ENCODE peak calls at places on chromosome 3, in seven cellular contexts. H is PC-3, C is osteoblast, N is GM20000, V is tibial nerve, I is choroid plexus epithelial cell, L is activated B cell treated with CpG ODN at 0.5 μM for 24 hours. E is an unnamed sample.

GRCh38 chr3:194140520-194141414 is 4.8 kb downstream of the HES1 start:
- DNase-seq in H (peak; percentile 83), C (peak; percentile 94), N (peak; percentile 70), V (no peak), I (peak; percentile 89), L (peak; percentile 33), E (peak; percentile 75)

GRCh38 chr3:147589016-147589415 is 179.9 kb downstream of the ZIC1 start:
- DNase-seq in H (no peak), C (no peak), N (no peak), V (no peak), I (no peak), L (no peak), E (no peak)

GRCh38 chr3:150747909-150748568 is 14.9 kb downstream of the SIAH2 start:
- DNase-seq in H (peak; percentile 11), C (no peak), N (no peak), V (no peak), I (no peak), L (no peak), E (no peak)

GRCh38 chr3:143124683-143125520 is 5.3 kb downstream of the CHST2 start:
- DNase-seq in H (peak; percentile 40), C (no peak), N (no peak), V (no peak), I (peak; percentile 37), L (no peak), E (no peak)

GRCh38 chr3:140128217-140129137 is 193.5 kb downstream of the CLSTN2 start:
- DNase-seq in H (peak; percentile 33), C (peak; percentile 81), N (peak; percentile 49), V (no peak), I (peak; percentile 36), L (no peak), E (peak; percentile 56)

GRCh38 chr3:43893721-43894120 is 203.0 kb downstream of the ABHD5 start:
- DNase-seq in H (no peak), C (peak; percentile 89), N (no peak), V (no peak), I (no peak), L (no peak), E (no peak)

GRCh38 chr3:156382458-156383346 is 172.2 kb downstream of the SSR3 start:
- DNase-seq in H (peak; percentile 76), C (peak; percentile 66), N (peak; percentile 62), V (no peak), I (peak; percentile 74), L (no peak), E (peak; percentile 65)

GRCh38 chr3:30548605-30549004 is 57.8 kb upstream of the TGFBR2 start:
- DNase-seq in H (peak; percentile 6), C (no peak), N (no peak), V (no peak), I (peak; percentile 25), L (no peak), E (peak; percentile 51)

GRCh38 chr3:52289747-52290595 is 2.3 kb downstream of the GLYCTK start:
- DNase-seq in H (no peak), C (peak; percentile 60), N (no peak), V (no peak), I (no peak), L (no peak), E (no peak)

GRCh38 chr3:125281411-125281810 is 68.9 kb upstream of the SLC12A8 start:
- DNase-seq in H (no peak), C (no peak), N (no peak), V (no peak), I (no peak), L (no peak), E (no peak)

GRCh38 chr3:126127452-126127851 is 43.5 kb upstream of the SLC41A3 start:
- DNase-seq in H (no peak), C (no peak), N (no peak), V (no peak), I (no peak), L (peak; percentile 6), E (no peak)

GRCh38 chr3:25897019-25897418 is 107.1 kb downstream of the OXSM start:
- DNase-seq in H (peak; percentile 69), C (no peak), N (peak; percentile 49), V (no peak), I (peak; percentile 13), L (no peak), E (peak; percentile 52)

GRCh38 chr3:37625690-37626089 is 236.0 kb upstream of the CTDSPL start:
- DNase-seq in H (no peak), C (no peak), N (no peak), V (no peak), I (no peak), L (no peak), E (peak; percentile 8)

GRCh38 chr3:190456779-190457178 is 7.1 kb upstream of the TMEM207 start:
- DNase-seq in H (no peak), C (no peak), N (no peak), V (no peak), I (no peak), L (no peak), E (no peak)

GRCh38 chr3:123618768-123619484 is 34.1 kb upstream of the HACD2 start:
- DNase-seq in H (peak; percentile 80), C (peak; percentile 80), N (no peak), V (peak; percentile 78), I (peak; percentile 84), L (no peak), E (peak; percentile 88)

GRCh38 chr3:50972029-50972428 is 297.3 kb downstream of the DOCK3 start:
- DNase-seq in H (no peak), C (no peak), N (no peak), V (no peak), I (no peak), L (no peak), E (no peak)

GRCh38 chr3:195096484-195097330 is 174.3 kb downstream of the XXYLT1 start:
- DNase-seq in H (no peak), C (peak; percentile 18), N (no peak), V (no peak), I (no peak), L (no peak), E (no peak)

GRCh38 chr3:149339931-149340309 is 6.5 kb upstream of the TM4SF18 start:
- DNase-seq in H (peak; percentile 99), C (peak; percentile 64), N (no peak), V (peak; percentile 74), I (peak; percentile 96), L (no peak), E (peak; percentile 91)

GRCh38 chr3:188950832-188951489 is 220.8 kb upstream of the TPRG1 start:
- DNase-seq in H (peak; percentile 97), C (peak; percentile 96), N (no peak), V (peak; percentile 80), I (peak; percentile 99), L (no peak), E (peak; percentile 95)

GRCh38 chr3:158935846-158936245 is 134.0 kb downstream of the MFSD1 start:
- DNase-seq in H (peak; percentile 37), C (no peak), N (no peak), V (no peak), I (no peak), L (no peak), E (no peak)

DNA sequence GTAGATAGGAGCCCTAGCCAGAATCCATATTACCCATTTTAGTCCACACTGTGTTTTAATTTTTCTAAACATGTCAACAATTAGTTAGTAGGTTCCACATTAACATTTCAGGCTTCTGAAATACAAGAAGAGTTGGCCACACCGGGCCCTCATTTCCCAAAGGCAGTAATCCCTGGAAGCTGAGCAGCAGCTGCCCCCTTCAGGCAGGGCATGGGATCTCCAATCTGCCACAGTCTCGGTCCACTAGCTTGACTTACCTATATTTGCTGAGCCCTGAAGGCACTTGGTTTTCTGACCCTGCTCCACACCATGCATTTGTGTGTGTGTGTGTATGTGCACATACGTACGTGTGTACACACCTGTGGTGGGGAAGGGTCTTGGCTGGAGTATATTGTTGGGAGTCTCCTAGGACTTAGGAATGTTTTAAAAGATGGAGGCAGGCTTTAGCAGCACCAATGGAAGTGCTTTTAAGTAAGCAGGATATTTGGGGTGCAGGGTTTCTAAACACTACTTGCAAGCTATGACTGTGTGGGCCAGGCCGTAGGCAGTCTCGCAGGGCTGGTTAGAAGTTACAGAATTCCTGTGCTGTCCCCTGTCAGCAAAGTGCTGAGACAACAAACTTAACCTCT is 71.2 kb upstream of the SOX14 start:
- DNase-seq in H (peak; percentile 19), C (no peak), N (peak; percentile 32), V (no peak), I (no peak), L (no peak), E (peak; percentile 55)
- TF ChIP-seq CTCF in H (peak; percentile 52), C (no peak), N (no peak), V (no peak), I (no peak), L (no peak), E (peak; percentile 57)

GRCh38 chr3:177483182-177483967 is 286.1 kb upstream of the TBL1XR1 start:
- DNase-seq in H (peak; percentile 26), C (no peak), N (no peak), V (no peak), I (peak; percentile 32), L (no peak), E (peak; percentile 31)
- TF ChIP-seq CTCF in H (peak; percentile 38), C (peak; percentile 18), N (no peak), V (no peak), I (peak; percentile 40), L (no peak), E (peak; percentile 9)

GRCh38 chr3:5136211-5136610 is 14.1 kb downstream of the ARL8B start:
- DNase-seq in H (no peak), C (no peak), N (no peak), V (no peak), I (no peak), L (no peak), E (no peak)

GRCh38 chr3:5138214-5138981 is 16.3 kb downstream of the ARL8B start:
- DNase-seq in H (peak; percentile 62), C (no peak), N (no peak), V (no peak), I (peak; percentile 82), L (no peak), E (no peak)

GRCh38 chr3:5140230-5140621 is 18.1 kb downstream of the ARL8B start:
- DNase-seq in H (no peak), C (no peak), N (no peak), V (no peak), I (no peak), L (no peak), E (no peak)

GRCh38 chr3:5133689-5134088 is 11.6 kb downstream of the ARL8B start:
- DNase-seq in H (no peak), C (no peak), N (no peak), V (no peak), I (no peak), L (no peak), E (no peak)

GRCh38 chr3:5136619-5137429 is 14.7 kb downstream of the ARL8B start:
- DNase-seq in H (peak; percentile 35), C (no peak), N (peak; percentile 66), V (no peak), I (peak; percentile 59), L (no peak), E (peak; percentile 66)
- TF ChIP-seq CTCF in H (peak; percentile 66), C (peak; percentile 48), N (no peak), V (no peak), I (peak; percentile 60), L (peak; percentile 29), E (peak; percentile 31)

DNA sequence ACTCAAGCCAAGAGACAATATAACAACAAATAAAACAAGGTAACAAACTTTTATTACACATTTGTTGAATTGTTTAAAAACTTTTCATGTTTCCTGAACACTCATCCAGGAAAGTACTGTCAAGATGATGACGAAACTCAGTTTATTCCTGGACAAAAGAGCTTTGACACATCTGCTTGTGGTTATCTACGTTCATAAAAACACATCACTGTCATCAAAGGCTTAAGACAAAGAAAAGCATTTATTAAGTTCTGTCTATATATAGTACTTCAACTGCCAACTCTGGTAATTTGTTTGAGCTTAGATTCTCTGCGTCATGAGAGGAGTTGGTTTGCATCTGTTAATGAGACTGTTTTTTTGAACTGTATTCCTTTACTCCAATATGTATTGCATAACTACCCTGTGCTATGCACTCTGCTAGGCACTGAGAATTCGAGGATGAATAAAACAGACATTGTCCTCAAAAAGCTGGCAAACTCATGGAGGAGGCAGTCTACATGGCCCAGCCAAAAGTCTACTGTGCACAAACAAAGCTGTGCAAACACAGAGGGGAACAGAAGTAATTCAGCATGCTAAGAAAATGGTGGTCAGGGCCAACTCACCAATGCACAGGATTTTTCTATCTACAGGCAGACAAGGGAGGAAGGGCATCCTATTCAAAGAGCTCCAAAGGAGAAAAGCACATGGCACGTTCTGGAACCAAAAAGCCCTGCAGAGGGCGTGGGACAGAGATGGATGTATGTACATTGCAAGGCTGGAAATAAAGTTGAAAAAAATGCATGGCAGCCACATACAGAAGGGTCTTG is 21.5 kb downstream of the PLD1 start:
- DNase-seq in H (peak; percentile 87), C (peak; percentile 61), N (no peak), V (no peak), I (peak; percentile 91), L (no peak), E (peak; percentile 88)
- TF ChIP-seq CTCF in H (peak; percentile 43), C (no peak), N (no peak), V (no peak), I (peak; percentile 22), L (no peak), E (no peak)

E was measured in MCF 10A.